ENCODE peak calls at places on chromosomes 12 and 14, in nine cellular contexts. U is bronchial epithelial cell; E is AG20443; S is fibroblast of lung; J is anterior cingulate cortex; R is stimulated activated CD4-positive, alpha-beta T cell treated with anti-CD3 and anti-CD28 coated beads, Interleukin-1b, Interleukin-23, amount 100 ng/mL, for 24 hours; D is T47D; L is hepatic stellate cell; M is AG10803. A is an unnamed sample.

GRCh38 chr14:30299915-30300314 is 259.0 kb upstream of the G2E3 start:
- DNase-seq in U (no peak), E (no peak), S (peak), J (no peak), R (no peak), D (no peak), L (no peak), M (no peak), A (no peak)

GRCh38 chr14:74905595-74906142 is 17.4 kb downstream of the RPS6KL1 start:
- DNase-seq in U (no peak), E (peak), S (peak), J (peak), R (peak), D (peak), L (peak), M (peak), A (peak)

GRCh38 chr12:57001448-57001906 is 4.9 kb downstream of the ZBTB39 start:
- DNase-seq in U (peak), E (peak), S (peak), J (no peak), R (peak), D (peak), L (peak), M (peak), A (peak)

GRCh38 chr12:91511795-91512420 is 329.3 kb upstream of the DCN start:
- DNase-seq in U (no peak), E (no peak), S (no peak), J (no peak), R (no peak), D (no peak), L (no peak), M (no peak), A (peak)

GRCh38 chr14:103518416-103519042 is 4.1 kb downstream of the CKB start:
- DNase-seq in U (no peak), E (peak), S (no peak), J (peak), R (no peak), D (peak), L (peak), M (peak), A (no peak)

GRCh38 chr12:115013668-115014072 is 329.7 kb upstream of the TBX3 start:
- DNase-seq in U (no peak), E (no peak), S (no peak), J (no peak), R (no peak), D (no peak), L (no peak), M (no peak), A (no peak)

GRCh38 chr12:91990525-91990924 is 155.1 kb downstream of the BTG1 start:
- DNase-seq in U (no peak), E (no peak), S (peak), J (no peak), R (no peak), D (no peak), L (no peak), M (no peak), A (no peak)

GRCh38 chr12:98595152-98595988 is 1.9 kb downstream of the SLC25A3 start:
- DNase-seq in U (peak), E (peak), S (peak), J (no peak), R (no peak), D (no peak), L (peak), M (peak), A (no peak)

GRCh38 chr12:27542628-27543027 is 18.6 kb downstream of the PPFIBP1 start:
- DNase-seq in U (peak), E (peak), S (peak), J (no peak), R (no peak), D (no peak), L (peak), M (peak), A (no peak)

GRCh38 chr12:119594399-119594730 is 791 bp downstream of the TMEM233 start:
- DNase-seq in U (no peak), E (no peak), S (peak), J (no peak), R (no peak), D (no peak), L (no peak), M (no peak), A (no peak)

GRCh38 chr12:24222968-24223367 is 273.5 kb upstream of the SOX5 start:
- DNase-seq in U (peak), E (no peak), S (peak), J (no peak), R (no peak), D (no peak), L (no peak), M (peak), A (no peak)

GRCh38 chr12:50187084-50187900 is 20.1 kb upstream of the CERS5 start:
- DNase-seq in U (no peak), E (peak), S (peak), J (no peak), R (no peak), D (no peak), L (peak), M (peak), A (peak)

GRCh38 chr12:9692909-9693308 is 23.4 kb downstream of the CLEC2D start:
- DNase-seq in U (no peak), E (no peak), S (no peak), J (no peak), R (no peak), D (no peak), L (no peak), M (no peak), A (no peak)

GRCh38 chr14:67718265-67718664 is 16.6 kb downstream of the RDH12 start:
- DNase-seq in U (no peak), E (no peak), S (no peak), J (no peak), R (no peak), D (no peak), L (no peak), M (no peak), A (no peak)

GRCh38 chr14:56102901-56103409 is 15.3 kb upstream of the PELI2 start:
- DNase-seq in U (no peak), E (no peak), S (peak), J (no peak), R (no peak), D (no peak), L (no peak), M (peak), A (no peak)

GRCh38 chr12:18222699-18223098 is 38.6 kb upstream of the PIK3C2G start:
- DNase-seq in U (no peak), E (no peak), S (no peak), J (no peak), R (no peak), D (no peak), L (no peak), M (no peak), A (no peak)

GRCh38 chr12:26271024-26271423 is 75.7 kb downstream of the SSPN start:
- DNase-seq in U (peak), E (no peak), S (peak), J (no peak), R (no peak), D (no peak), L (no peak), M (no peak), A (no peak)

GRCh38 chr12:25950329-25951115 is 8.0 kb upstream of the RASSF8 start:
- DNase-seq in U (peak), E (no peak), S (peak), J (no peak), R (no peak), D (no peak), L (no peak), M (no peak), A (no peak)

GRCh38 chr14:60509438-60510253 is 700 bp downstream of the SIX6 start:
- DNase-seq in U (no peak), E (no peak), S (peak), J (no peak), R (no peak), D (no peak), L (no peak), M (no peak), A (no peak)

GRCh38 chr12:80679346-80680131 is 27.9 kb upstream of the MYF6 start:
- DNase-seq in U (no peak), E (no peak), S (no peak), J (no peak), R (no peak), D (no peak), L (no peak), M (no peak), A (no peak)

GRCh38 chr12:49947593-49948226 is 2.8 kb upstream of the AQP2 start:
- DNase-seq in U (no peak), E (no peak), S (no peak), J (no peak), R (no peak), D (no peak), L (no peak), M (no peak), A (no peak)

GRCh38 chr12:96335270-96335669 is 65.0 kb downstream of the CDK17 start:
- DNase-seq in U (peak), E (no peak), S (no peak), J (no peak), R (no peak), D (no peak), L (no peak), M (no peak), A (no peak)

GRCh38 chr14:52802597-52802996 is 11.2 kb upstream of the GNPNAT1 start:
- DNase-seq in U (peak), E (peak), S (peak), J (no peak), R (no peak), D (no peak), L (peak), M (peak), A (no peak)

GRCh38 chr14:86708846-86709339 is 1178.9 kb downstream of the FLRT2 start:
- DNase-seq in U (no peak), E (no peak), S (no peak), J (no peak), R (no peak), D (no peak), L (no peak), M (no peak), A (peak)

A was measured in NCI-H526.